ENCODE peak calls at places on chromosomes 13 and 19, in four cellular contexts. V is WTC11, N is K562, L is HepG2. I is an unnamed sample.

GRCh38 chr19:47097396-47098217 is 16.0 kb downstream of the ZC3H4 start:
- DNase-seq in V (no peak), L (no peak), N (no peak), I (no peak)

GRCh38 chr13:54805743-54806142 is 1777.1 kb downstream of the OLFM4 start:
- DNase-seq in N (no peak), V (no peak), L (no peak), I (no peak)

GRCh38 chr19:2503521-2504109 is 27.7 kb downstream of the GADD45B start:
- DNase-seq in L (no peak), N (peak), V (no peak), I (peak)

GRCh38 chr13:112897603-112897955 is 71.4 kb upstream of the MCF2L start:
- DNase-seq in N (no peak), V (no peak), L (no peak), I (no peak)

GRCh38 chr13:34822681-34823080 is 119.4 kb upstream of the NBEA start:
- DNase-seq in N (no peak), V (no peak), L (no peak), I (no peak)

GRCh38 chr19:19613456-19613855 is 5.0 kb downstream of the PBX4 start:
- DNase-seq in V (no peak), N (no peak), L (no peak), I (no peak)

GRCh38 chr13:106104281-106104901 is 431.1 kb downstream of the EFNB2 start:
- DNase-seq in N (no peak), L (no peak), V (no peak), I (no peak)

GRCh38 chr13:21638319-21639282 is 32.3 kb upstream of the FGF9 start:
- DNase-seq in L (no peak), N (peak), V (no peak), I (peak)

GRCh38 chr13:95317037-95317989 is 16.1 kb upstream of the ABCC4 start:
- DNase-seq in N (peak), V (no peak), L (no peak), I (no peak)

GRCh38 chr19:40607311-40607871 is 6.2 kb downstream of the LTBP4 start:
- DNase-seq in L (no peak), N (peak), V (no peak), I (no peak)

GRCh38 chr13:65882810-65883209 is 1347.3 kb downstream of the PCDH9 start:
- DNase-seq in V (peak), N (no peak), L (no peak), I (peak)

GRCh38 chr19:3712663-3713531 is 4.7 kb downstream of the TJP3 start:
- DNase-seq in N (no peak), V (no peak), L (no peak), I (no peak)

GRCh38 chr13:27857271-27857670 is 62.5 kb upstream of the PDX1 start:
- DNase-seq in L (no peak), V (no peak), N (no peak), I (no peak)

GRCh38 chr13:36275190-36276002 is 22.2 kb downstream of the CCDC169 start:
- DNase-seq in N (peak), V (no peak), L (peak), I (peak)

GRCh38 chr19:815079-815774 is 6.5 kb downstream of the PLPPR3 start:
- DNase-seq in V (no peak), L (no peak), N (no peak), I (no peak)

GRCh38 chr13:51971520-51972426 is 39.5 kb downstream of the ATP7B start:
- DNase-seq in V (no peak), L (peak), N (no peak), I (no peak)
- TF ChIP-seq ELF4 in V (no peak), L (no peak), N (no peak), I (no peak)

GRCh38 chr19:42297034-42297433 is 4.9 kb upstream of the PRR19 start:
- DNase-seq in L (no peak), V (no peak), N (no peak), I (no peak)
- TF ChIP-seq ELF4 in L (no peak), V (no peak), N (no peak), I (no peak)

GRCh38 chr19:35063940-35064818 is 22.7 kb downstream of the HPN start:
- DNase-seq in N (no peak), V (no peak), L (no peak), I (no peak)
- TF ChIP-seq ELF4 in N (no peak), V (no peak), L (no peak), I (no peak)

GRCh38 chr13:31032574-31033095 is 100.2 kb downstream of the TEX26 start:
- DNase-seq in N (no peak), L (no peak), V (no peak), I (no peak)
- TF ChIP-seq ELF4 in N (no peak), L (no peak), V (no peak), I (no peak)

GRCh38 chr13:103287659-103288058 is 221.4 kb upstream of the SLC10A2 start:
- DNase-seq in L (no peak), V (no peak), N (no peak), I (no peak)
- TF ChIP-seq ELF4 in L (no peak), V (no peak), N (no peak), I (no peak)

GRCh38 chr19:7868671-7869452 is 5.3 kb downstream of the PRR36 start:
- DNase-seq in N (peak), V (peak), L (peak), I (peak)
- TF ChIP-seq ELF4 in N (no peak), V (no peak), L (no peak), I (no peak)

DNA sequence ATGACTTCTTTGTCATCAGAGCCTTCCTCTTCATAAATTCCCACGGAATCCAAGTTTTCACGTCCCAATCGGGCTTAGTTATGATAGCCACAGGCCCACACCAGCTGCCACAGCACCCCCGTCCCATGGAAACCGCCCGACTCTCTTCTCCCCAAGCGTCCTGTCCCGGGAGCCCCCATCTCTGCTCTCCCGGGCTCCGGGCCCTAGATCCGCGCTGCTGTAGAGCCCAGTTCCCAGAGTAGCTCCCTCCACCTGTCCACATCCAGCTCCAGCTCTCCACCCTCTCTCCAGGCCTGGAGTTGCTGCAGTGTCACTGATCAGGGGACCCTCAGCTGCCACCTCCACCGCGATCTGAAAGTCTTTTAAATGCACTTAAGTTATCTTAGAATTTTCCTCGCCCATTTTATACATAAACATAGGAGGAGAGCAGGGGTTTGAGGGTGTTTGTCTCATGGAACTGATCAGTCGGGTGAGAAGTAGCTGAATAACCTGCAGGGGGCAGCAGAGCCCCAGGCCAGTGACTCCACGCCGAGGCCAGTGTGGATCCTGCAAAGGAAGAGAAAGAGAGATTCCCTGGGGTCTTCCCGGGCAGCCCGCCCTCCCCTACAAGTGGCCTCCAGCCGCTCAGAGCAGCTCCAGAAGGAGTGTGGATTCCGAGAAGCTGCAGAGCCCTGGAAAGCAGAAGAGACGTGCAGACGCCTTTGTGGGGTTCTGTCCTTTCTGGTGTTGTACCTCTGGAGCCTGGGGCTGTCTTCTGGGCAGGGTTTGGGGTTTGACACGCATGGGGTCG is 1.1 kb upstream of the ZNF763 start:
- DNase-seq in N (peak), L (peak), V (peak), I (peak)
- TF ChIP-seq ELF4 in N (no peak), L (no peak), V (no peak), I (no peak)

DNA sequence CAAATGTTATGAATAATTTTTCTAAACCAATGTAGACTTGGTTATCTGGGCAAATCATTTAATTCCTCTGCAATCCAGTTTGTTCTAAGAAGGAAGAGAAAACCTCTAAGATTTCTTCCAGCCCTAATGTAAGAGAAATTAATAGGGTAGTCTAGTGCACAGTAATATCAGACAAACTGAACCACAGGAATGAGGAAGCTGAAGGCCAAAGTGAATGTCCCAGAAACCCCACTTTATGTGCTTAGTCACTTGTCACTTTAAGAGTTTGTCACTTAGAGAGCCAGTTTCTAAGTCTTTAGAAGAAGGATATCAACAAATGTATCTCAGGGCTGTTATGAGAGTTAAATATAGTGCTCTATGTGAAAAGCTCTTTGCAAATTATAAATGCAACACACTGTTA is 750.6 kb downstream of the DIAPH3 start:
- DNase-seq in L (no peak), N (no peak), V (no peak), I (no peak)
- TF ChIP-seq ELF4 in L (no peak), N (no peak), V (no peak), I (no peak)

I was measured in HEK293T.